ENCODE peak calls at places on chromosomes 3 and 15, in nine cellular contexts. B is hepatocyte; H is upper lobe of left lung; Y is WERI-Rb-1; K is CD8-positive, alpha-beta T cell; O is pancreas; Q is PC-3; P is HFFc6; W is thoracic aorta. L is an unnamed sample.

GRCh38 chr3:195226900-195227447 is 44.0 kb downstream of the XXYLT1 start:
- DNase-seq in B (no peak), H (no peak), Y (no peak), K (no peak), O (no peak), Q (peak), P (no peak), W (no peak), L (no peak)

GRCh38 chr3:188465311-188465710 is 311.4 kb downstream of the LPP start:
- DNase-seq in B (no peak), H (no peak), Y (no peak), K (no peak), O (no peak), Q (no peak), P (no peak), W (no peak), L (no peak)

GRCh38 chr3:58216496-58217197 is 5.9 kb upstream of the DNASE1L3 start:
- DNase-seq in B (no peak), H (no peak), Y (no peak), K (no peak), O (no peak), Q (peak), P (no peak), W (no peak), L (no peak)

GRCh38 chr15:98009967-98010366 is 49.5 kb downstream of the ARRDC4 start:
- DNase-seq in B (no peak), H (no peak), Y (no peak), K (no peak), O (no peak), Q (no peak), P (no peak), W (no peak), L (no peak)

GRCh38 chr3:115905871-115906270 is 282.6 kb downstream of the GAP43 start:
- DNase-seq in B (no peak), H (no peak), Y (no peak), K (no peak), O (no peak), Q (no peak), P (no peak), W (no peak), L (no peak)

GRCh38 chr3:115438799-115439198 is 184.5 kb upstream of the GAP43 start:
- DNase-seq in B (no peak), H (no peak), Y (no peak), K (no peak), O (no peak), Q (no peak), P (no peak), W (no peak), L (no peak)

GRCh38 chr3:194364652-194365434 is 4.7 kb downstream of the LRRC15 start:
- DNase-seq in B (peak), H (peak), Y (peak), K (no peak), O (no peak), Q (no peak), P (peak), W (no peak), L (no peak)

GRCh38 chr15:96893159-96893906 is 562.8 kb downstream of the NR2F2 start:
- DNase-seq in B (peak), H (no peak), Y (no peak), K (no peak), O (no peak), Q (peak), P (peak), W (no peak), L (no peak)

GRCh38 chr3:25007974-25008658 is 419.9 kb upstream of the RARB start:
- DNase-seq in B (peak), H (no peak), Y (no peak), K (no peak), O (no peak), Q (no peak), P (no peak), W (no peak), L (no peak)

GRCh38 chr15:63079938-63080626 is 37.5 kb downstream of the TPM1 start:
- DNase-seq in B (peak), H (no peak), Y (no peak), K (no peak), O (no peak), Q (peak), P (no peak), W (no peak), L (no peak)

GRCh38 chr15:26852980-26853379 is 13.9 kb upstream of the GABRA5 start:
- DNase-seq in B (no peak), H (no peak), Y (no peak), K (no peak), O (no peak), Q (no peak), P (no peak), W (no peak), L (no peak)

GRCh38 chr3:11532865-11533490 is 110.7 kb downstream of the VGLL4 start:
- DNase-seq in B (no peak), H (no peak), Y (no peak), K (no peak), O (no peak), Q (no peak), P (no peak), W (no peak), L (no peak)

GRCh38 chr15:76163429-76164020 is 103.7 kb downstream of the TMEM266 start:
- DNase-seq in B (peak), H (peak), Y (peak), K (no peak), O (peak), Q (no peak), P (peak), W (no peak), L (no peak)

GRCh38 chr3:197730200-197730599 is 6.5 kb downstream of the RUBCN start:
- DNase-seq in B (no peak), H (no peak), Y (no peak), K (no peak), O (no peak), Q (peak), P (peak), W (no peak), L (no peak)

GRCh38 chr3:126858887-126859286 is 124.0 kb upstream of the PLXNA1 start:
- DNase-seq in B (peak), H (no peak), Y (no peak), K (no peak), O (no peak), Q (peak), P (peak), W (no peak), L (no peak)
- TF ChIP-seq CTCF in B (no peak), H (no peak), Y (no peak), K (no peak), O (no peak), Q (no peak), P (no peak), W (no peak), L (no peak)

DNA sequence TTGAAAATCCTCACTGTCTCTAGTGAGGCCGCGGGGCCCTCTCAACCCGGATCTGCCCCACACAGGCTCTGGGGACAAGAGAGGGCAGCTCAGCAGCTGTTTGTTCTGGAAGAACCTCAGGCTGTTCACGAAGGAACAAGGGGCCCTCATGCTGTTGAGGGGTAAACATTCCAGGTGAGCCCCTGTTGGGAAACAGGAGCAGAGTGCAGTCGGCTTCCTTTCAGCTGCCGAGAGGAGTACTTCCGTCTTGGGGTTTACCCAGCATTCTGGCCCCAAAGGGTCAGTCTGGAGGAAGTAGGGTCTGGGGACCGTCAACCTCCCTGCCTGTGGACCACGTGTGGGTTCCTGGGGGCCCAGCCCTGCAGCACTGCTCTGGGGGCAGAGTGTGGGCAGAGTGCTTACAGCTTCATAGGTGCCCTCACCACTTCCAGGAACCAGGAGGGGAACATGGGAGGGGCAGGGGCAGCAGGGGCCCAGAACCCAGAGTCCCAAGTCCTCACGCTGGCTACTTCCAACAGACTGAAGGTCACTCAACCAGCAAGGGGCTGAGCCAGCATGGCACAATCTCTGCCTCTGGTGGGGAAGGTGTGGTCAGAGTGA is 49.2 kb upstream of the CTSH start:
- DNase-seq in B (peak), H (peak), Y (no peak), K (no peak), O (no peak), Q (no peak), P (no peak), W (no peak), L (no peak)
- TF ChIP-seq CTCF in B (no peak), H (no peak), Y (no peak), K (no peak), O (no peak), Q (no peak), P (no peak), W (no peak), L (no peak)

GRCh38 chr15:44595246-44595645 is 58.3 kb downstream of the EIF3J start:
- DNase-seq in B (no peak), H (no peak), Y (no peak), K (no peak), O (no peak), Q (no peak), P (no peak), W (no peak), L (no peak)

GRCh38 chr15:44596511-44597010 is 59.6 kb downstream of the EIF3J start:
- DNase-seq in B (no peak), H (no peak), Y (no peak), K (no peak), O (no peak), Q (no peak), P (no peak), W (no peak), L (no peak)

GRCh38 chr15:44593042-44593736 is 56.2 kb downstream of the EIF3J start:
- DNase-seq in B (no peak), H (no peak), Y (no peak), K (no peak), O (no peak), Q (peak), P (peak), W (no peak), L (no peak)

GRCh38 chr15:44598066-44598465 is 61.1 kb downstream of the EIF3J start:
- DNase-seq in B (no peak), H (no peak), Y (no peak), K (no peak), O (no peak), Q (no peak), P (no peak), W (no peak), L (no peak)

GRCh38 chr15:44595656-44596510 is 58.9 kb downstream of the EIF3J start:
- DNase-seq in B (no peak), H (no peak), Y (no peak), K (no peak), O (no peak), Q (no peak), P (no peak), W (no peak), L (no peak)
- TF ChIP-seq CTCF in B (no peak), H (no peak), Y (no peak), K (no peak), O (no peak), Q (no peak), P (no peak), W (no peak), L (no peak)

DNA sequence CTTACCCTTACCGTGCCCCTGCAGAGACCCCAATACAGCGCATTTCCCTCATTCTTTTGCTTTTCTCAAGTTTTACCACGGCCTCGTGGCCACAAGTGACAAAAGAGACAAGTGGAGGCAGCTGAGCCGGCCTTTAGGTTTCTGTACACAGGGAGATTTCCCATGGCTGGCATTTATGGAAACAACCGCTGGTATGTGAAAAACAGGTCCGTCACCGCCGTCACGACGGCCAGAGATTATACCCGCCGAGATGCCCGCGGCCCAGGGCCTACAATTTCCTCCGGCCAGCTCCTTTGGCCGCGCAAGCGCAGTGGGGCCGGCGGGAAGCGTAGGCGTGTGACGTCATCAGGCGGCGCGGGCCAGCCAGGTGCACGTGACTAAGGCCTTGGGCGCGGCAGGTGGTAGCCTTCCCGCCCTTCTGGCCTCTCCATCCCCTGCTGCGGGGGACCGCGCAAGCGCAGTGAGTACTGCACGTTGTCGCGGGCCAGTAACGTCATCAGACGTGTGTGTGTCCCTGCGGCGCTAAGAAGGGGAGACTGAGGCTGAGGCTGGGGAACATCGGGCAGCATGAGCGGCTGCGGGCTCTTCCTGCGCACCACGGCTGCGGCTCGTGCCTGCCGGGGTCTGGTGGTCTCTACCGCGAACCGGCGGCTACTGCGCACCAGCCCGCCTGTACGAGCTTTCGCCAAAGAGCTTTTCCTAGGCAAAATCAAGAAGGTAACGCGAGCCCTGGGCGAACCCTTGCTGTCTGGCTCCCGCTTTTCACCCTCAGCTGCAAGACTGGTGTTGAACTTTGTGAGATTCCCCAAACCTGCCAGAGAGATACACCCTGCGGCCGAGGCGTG is at the start of gene ACAD9:
- DNase-seq in B (peak), H (peak), Y (peak), K (peak), O (peak), Q (peak), P (peak), W (peak), L (peak)
- TF ChIP-seq CTCF in B (no peak), H (peak), Y (no peak), K (no peak), O (no peak), Q (no peak), P (no peak), W (no peak), L (no peak)

GRCh38 chr3:100737334-100737733 is 28.0 kb downstream of the TFG start:
- DNase-seq in B (peak), H (no peak), Y (no peak), K (no peak), O (no peak), Q (peak), P (peak), W (no peak), L (no peak)
- TF ChIP-seq CTCF in B (peak), H (peak), Y (no peak), K (peak), O (no peak), Q (peak), P (peak), W (peak), L (no peak)